ENCODE peak calls at places on chromosomes 1 and 21, in ten cellular contexts. M, R, S, Z, O, Q, G, F, H and U are unnamed samples.

GRCh38 chr1:10664251-10664650 is 132.2 kb downstream of the CASZ1 start:
- DNase-seq in M (no peak), R (no peak), S (no peak), Z (no peak), O (no peak), Q (no peak), G (no peak), F (no peak), H (no peak), U (no peak)

GRCh38 chr1:9843576-9843945 is 19.8 kb upstream of the CLSTN1 start:
- DNase-seq in M (no peak), R (peak), S (no peak), Z (no peak), O (peak), Q (no peak), G (no peak), F (no peak), H (no peak), U (no peak)

GRCh38 chr1:48793863-48794262 is 17.2 kb upstream of the BEND5 start:
- DNase-seq in M (no peak), R (no peak), S (no peak), Z (no peak), O (no peak), Q (no peak), G (no peak), F (peak), H (no peak), U (no peak)

GRCh38 chr1:221279146-221279545 is 399.9 kb downstream of the HLX start:
- DNase-seq in M (no peak), R (no peak), S (no peak), Z (no peak), O (no peak), Q (peak), G (no peak), F (no peak), H (peak), U (no peak)

GRCh38 chr1:217493290-217493689 is 137.6 kb downstream of the GPATCH2 start:
- DNase-seq in M (no peak), R (no peak), S (no peak), Z (peak), O (no peak), Q (peak), G (no peak), F (no peak), H (peak), U (no peak)

GRCh38 chr1:9760824-9761223 is 62.9 kb downstream of the CLSTN1 start:
- DNase-seq in M (no peak), R (no peak), S (no peak), Z (no peak), O (no peak), Q (no peak), G (no peak), F (no peak), H (no peak), U (no peak)

GRCh38 chr1:229068266-229069043 is 202.5 kb upstream of the RAB4A start:
- DNase-seq in M (no peak), R (peak), S (no peak), Z (peak), O (no peak), Q (no peak), G (no peak), F (no peak), H (peak), U (peak)

GRCh38 chr1:6445062-6445763 is 20.6 kb downstream of the ESPN start:
- DNase-seq in M (no peak), R (no peak), S (no peak), Z (peak), O (peak), Q (peak), G (no peak), F (peak), H (peak), U (no peak)

GRCh38 chr1:22969224-22969829 is 3.3 kb downstream of the LACTBL1 start:
- DNase-seq in M (no peak), R (no peak), S (peak), Z (peak), O (peak), Q (peak), G (peak), F (no peak), H (peak), U (no peak)

GRCh38 chr1:162141273-162142023 is 72.0 kb downstream of the NOS1AP start:
- DNase-seq in M (no peak), R (no peak), S (no peak), Z (peak), O (no peak), Q (peak), G (peak), F (no peak), H (peak), U (no peak)

GRCh38 chr1:59132353-59132752 is 164.5 kb upstream of the FGGY start:
- DNase-seq in M (no peak), R (no peak), S (no peak), Z (no peak), O (no peak), Q (no peak), G (no peak), F (no peak), H (no peak), U (no peak)

GRCh38 chr1:219120625-219121544 is 52.8 kb upstream of the LYPLAL1 start:
- DNase-seq in M (peak), R (no peak), S (peak), Z (peak), O (no peak), Q (peak), G (peak), F (no peak), H (peak), U (peak)

GRCh38 chr1:160177231-160177630 is 13.1 kb upstream of the CASQ1 start:
- DNase-seq in M (no peak), R (no peak), S (no peak), Z (no peak), O (no peak), Q (no peak), G (no peak), F (peak), H (no peak), U (no peak)

GRCh38 chr21:46157987-46158451 is 2.6 kb upstream of the FTCD start:
- DNase-seq in M (no peak), R (peak), S (no peak), Z (no peak), O (peak), Q (no peak), G (no peak), F (no peak), H (no peak), U (no peak)

GRCh38 chr1:44227211-44227610 is 13.9 kb downstream of the DMAP1 start:
- DNase-seq in M (no peak), R (no peak), S (no peak), Z (no peak), O (peak), Q (no peak), G (no peak), F (no peak), H (peak), U (peak)

GRCh38 chr1:36464605-36465393 is 615 bp upstream of the MRPS15 start:
- DNase-seq in M (no peak), R (no peak), S (no peak), Z (peak), O (no peak), Q (peak), G (no peak), F (no peak), H (no peak), U (no peak)

GRCh38 chr1:107183011-107183410 is 42.2 kb downstream of the NTNG1 start:
- DNase-seq in M (no peak), R (no peak), S (no peak), Z (no peak), O (no peak), Q (no peak), G (no peak), F (no peak), H (no peak), U (no peak)

GRCh38 chr1:202010042-202011015 is at the start of gene ELF3:
- DNase-seq in M (no peak), R (peak), S (no peak), Z (peak), O (peak), Q (no peak), G (no peak), F (peak), H (no peak), U (no peak)

GRCh38 chr1:46556822-46557221 is 5.4 kb upstream of the KNCN start:
- DNase-seq in M (no peak), R (no peak), S (no peak), Z (peak), O (no peak), Q (peak), G (no peak), F (no peak), H (peak), U (no peak)

GRCh38 chr1:223208164-223209075 is 65.4 kb upstream of the TLR5 start:
- DNase-seq in M (no peak), R (no peak), S (no peak), Z (no peak), O (no peak), Q (no peak), G (no peak), F (no peak), H (no peak), U (no peak)

GRCh38 chr1:22551591-22552370 is 11.5 kb upstream of the EPHA8 start:
- DNase-seq in M (no peak), R (no peak), S (no peak), Z (no peak), O (no peak), Q (no peak), G (no peak), F (no peak), H (no peak), U (no peak)

GRCh38 chr1:177646757-177647730 is 322.8 kb downstream of the SEC16B start:
- DNase-seq in M (no peak), R (no peak), S (no peak), Z (no peak), O (no peak), Q (no peak), G (no peak), F (no peak), H (no peak), U (no peak)

GRCh38 chr1:170063109-170063826 is 11.2 kb downstream of the KIFAP3 start:
- DNase-seq in M (no peak), R (no peak), S (no peak), Z (peak), O (no peak), Q (peak), G (no peak), F (no peak), H (peak), U (no peak)

GRCh38 chr1:20602851-20603450 is 14.1 kb downstream of the CDA start:
- DNase-seq in M (no peak), R (no peak), S (no peak), Z (peak), O (no peak), Q (peak), G (no peak), F (no peak), H (peak), U (no peak)

GRCh38 chr1:157490337-157491165 is 61.8 kb downstream of the FCRL5 start:
- DNase-seq in M (peak), R (peak), S (no peak), Z (peak), O (peak), Q (peak), G (no peak), F (peak), H (peak), U (no peak)

GRCh38 chr1:37797750-37798345 is 4.2 kb downstream of the MANEAL start:
- DNase-seq in M (no peak), R (no peak), S (peak), Z (peak), O (no peak), Q (peak), G (peak), F (no peak), H (peak), U (no peak)

GRCh38 chr1:94325379-94326302 is 88.3 kb upstream of the ARHGAP29 start:
- DNase-seq in M (no peak), R (no peak), S (peak), Z (peak), O (no peak), Q (peak), G (peak), F (no peak), H (peak), U (no peak)

GRCh38 chr1:193538004-193538355 is 351.6 kb upstream of the B3GALT2 start:
- DNase-seq in M (no peak), R (no peak), S (no peak), Z (no peak), O (no peak), Q (no peak), G (no peak), F (no peak), H (no peak), U (no peak)

GRCh38 chr1:17011439-17012307 is at the start of gene ATP13A2:
- DNase-seq in M (peak), R (peak), S (no peak), Z (peak), O (peak), Q (peak), G (no peak), F (peak), H (peak), U (no peak)

GRCh38 chr1:195584870-195585624 is 1023.2 kb downstream of the KCNT2 start:
- DNase-seq in M (no peak), R (no peak), S (no peak), Z (no peak), O (peak), Q (peak), G (no peak), F (no peak), H (no peak), U (no peak)

DNA sequence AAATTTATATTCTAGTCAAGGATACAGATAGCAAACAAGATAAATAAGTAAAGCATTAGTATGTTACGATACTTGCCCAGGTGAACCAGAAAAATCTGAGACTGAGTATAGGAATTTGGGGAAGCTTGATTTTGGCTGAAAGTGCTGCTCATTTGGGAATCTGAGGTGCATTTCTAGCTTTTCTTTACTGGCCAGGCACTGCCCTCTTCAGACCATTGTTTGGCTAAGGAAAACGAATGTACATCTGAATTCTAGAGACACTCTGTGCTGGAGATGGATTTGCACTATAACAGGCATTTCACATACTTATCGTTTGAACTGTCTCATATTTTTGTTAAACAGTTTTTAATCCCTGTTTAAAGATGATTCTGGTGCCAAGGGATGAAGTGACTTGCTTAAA is 23.4 kb downstream of the ARID1A start:
- DNase-seq in M (no peak), R (no peak), S (no peak), Z (no peak), O (no peak), Q (no peak), G (no peak), F (no peak), H (no peak), U (no peak)
- TF ChIP-seq CTCF in M (no peak), R (no peak), S (peak), Z (peak), O (no peak), Q (peak), G (peak), F (no peak), H (no peak), U (no peak)

DNA sequence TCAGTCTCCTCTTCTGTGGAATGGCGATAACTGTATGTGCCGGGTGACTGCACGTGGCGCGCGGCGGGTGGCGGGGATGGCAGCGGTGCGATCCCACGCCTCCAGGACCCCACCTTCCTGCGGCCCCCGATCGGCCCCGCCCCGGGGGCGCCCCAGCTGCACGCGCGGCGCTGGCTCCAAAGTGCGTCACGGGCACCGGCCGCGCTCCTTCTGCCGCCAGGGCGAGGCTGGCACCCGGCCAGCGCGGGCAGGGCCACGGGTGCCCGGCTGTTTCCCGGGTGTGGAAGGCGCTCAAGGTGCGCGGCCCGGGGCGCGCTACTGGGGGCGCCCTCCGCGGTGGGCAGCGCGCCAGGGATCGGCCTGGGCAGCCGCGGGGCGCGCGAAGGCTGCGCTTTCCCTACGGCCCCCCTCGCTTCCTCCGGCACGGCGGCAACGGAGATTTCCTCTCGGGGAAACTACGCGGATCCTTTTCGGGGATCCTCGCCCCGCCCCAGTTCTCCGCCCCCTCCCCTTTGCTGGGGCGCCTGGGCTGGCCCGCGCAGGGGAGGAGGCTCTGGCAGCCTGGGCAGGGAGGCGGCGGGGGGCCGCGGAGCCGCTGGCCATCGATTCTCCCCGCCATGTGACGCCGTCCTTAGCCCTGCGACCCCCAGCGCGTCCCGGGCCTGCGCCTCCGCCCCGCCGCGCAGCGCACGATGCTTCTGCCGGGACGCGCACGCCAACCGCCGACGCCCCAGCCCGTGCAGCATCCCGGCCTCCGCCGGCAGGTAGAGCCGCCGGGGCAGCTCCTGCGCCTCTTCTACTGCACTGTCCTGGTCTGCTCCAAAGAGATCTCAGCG is at the start of gene EVA1C:
- DNase-seq in M (peak), R (peak), S (no peak), Z (peak), O (peak), Q (peak), G (no peak), F (no peak), H (peak), U (no peak)
- TF ChIP-seq CTCF in M (peak), R (no peak), S (no peak), Z (no peak), O (peak), Q (peak), G (no peak), F (no peak), H (no peak), U (peak)

GRCh38 chr1:182631058-182631677 is 27.0 kb upstream of the RGS16 start:
- DNase-seq in M (no peak), R (no peak), S (no peak), Z (no peak), O (no peak), Q (no peak), G (no peak), F (no peak), H (no peak), U (no peak)

GRCh38 chr1:182629674-182630073 is 25.5 kb upstream of the RGS16 start:
- DNase-seq in M (no peak), R (no peak), S (no peak), Z (no peak), O (no peak), Q (no peak), G (no peak), F (peak), H (no peak), U (no peak)

GRCh38 chr1:182630586-182630985 is 26.4 kb upstream of the RGS16 start:
- DNase-seq in M (no peak), R (no peak), S (no peak), Z (no peak), O (no peak), Q (no peak), G (no peak), F (no peak), H (no peak), U (no peak)

GRCh38 chr1:182626527-182626926 is 22.3 kb upstream of the RGS16 start:
- DNase-seq in M (no peak), R (no peak), S (no peak), Z (no peak), O (no peak), Q (no peak), G (no peak), F (no peak), H (no peak), U (no peak)

DNA sequence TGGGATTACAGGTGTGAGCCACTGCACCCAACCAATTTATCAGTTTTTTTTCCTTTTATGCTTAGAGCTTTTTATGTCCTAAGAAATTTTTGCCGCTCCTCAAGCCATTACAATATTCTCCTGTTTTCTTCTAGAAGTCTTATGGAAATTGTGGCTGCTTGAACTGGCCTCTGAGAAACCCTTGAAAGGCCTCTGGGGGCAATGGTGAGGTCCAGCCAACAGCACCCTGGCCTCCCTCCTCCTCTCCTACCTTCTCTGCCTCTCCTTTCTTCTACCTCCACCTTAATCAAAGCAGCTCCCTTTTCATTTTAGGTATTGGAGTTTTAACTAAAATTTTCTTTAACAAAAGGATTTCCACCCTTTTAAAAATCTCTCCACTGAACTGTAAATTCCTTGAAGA is 24.5 kb upstream of the RGS16 start:
- DNase-seq in M (no peak), R (no peak), S (no peak), Z (no peak), O (no peak), Q (no peak), G (no peak), F (no peak), H (no peak), U (no peak)
- TF ChIP-seq CTCF in M (no peak), R (no peak), S (no peak), Z (no peak), O (no peak), Q (no peak), G (no peak), F (no peak), H (no peak), U (no peak)

DNA sequence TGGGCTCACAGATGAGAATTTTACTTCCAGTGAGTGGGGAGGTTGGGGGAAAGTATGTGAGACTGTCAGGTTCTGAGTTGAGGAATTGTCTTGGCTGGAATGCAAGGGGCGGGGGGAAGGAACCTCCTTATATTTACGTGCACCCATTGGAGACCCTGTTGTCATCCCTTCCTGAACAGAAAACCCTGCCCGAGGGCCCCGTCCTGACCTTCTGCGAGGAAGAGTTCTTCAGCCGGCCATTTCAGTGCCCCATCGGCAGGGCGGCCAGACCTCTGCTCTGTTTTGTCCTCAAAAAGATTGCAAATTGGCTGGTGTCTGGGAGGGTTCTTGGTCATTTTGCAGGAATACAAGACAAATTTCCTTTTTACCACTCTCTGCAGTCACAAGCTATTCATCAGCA is 7.1 kb downstream of the KIF26B start:
- DNase-seq in M (no peak), R (no peak), S (no peak), Z (no peak), O (no peak), Q (no peak), G (no peak), F (no peak), H (no peak), U (no peak)
- TF ChIP-seq CTCF in M (no peak), R (no peak), S (no peak), Z (no peak), O (no peak), Q (no peak), G (no peak), F (no peak), H (no peak), U (no peak)

GRCh38 chr1:53476579-53476978 is 17.4 kb downstream of the DMRTB1 start:
- DNase-seq in M (no peak), R (no peak), S (no peak), Z (no peak), O (no peak), Q (no peak), G (no peak), F (no peak), H (no peak), U (no peak)

GRCh38 chr1:53475661-53476060 is 16.5 kb downstream of the DMRTB1 start:
- DNase-seq in M (no peak), R (no peak), S (no peak), Z (no peak), O (no peak), Q (no peak), G (no peak), F (no peak), H (no peak), U (no peak)

GRCh38 chr1:53471000-53471399 is 11.8 kb downstream of the DMRTB1 start:
- DNase-seq in M (no peak), R (no peak), S (no peak), Z (no peak), O (no peak), Q (no peak), G (no peak), F (no peak), H (no peak), U (no peak)

GRCh38 chr1:53470584-53470983 is 11.4 kb downstream of the DMRTB1 start:
- DNase-seq in M (no peak), R (no peak), S (no peak), Z (no peak), O (no peak), Q (no peak), G (no peak), F (no peak), H (no peak), U (no peak)

GRCh38 chr1:53473463-53473862 is 14.3 kb downstream of the DMRTB1 start:
- DNase-seq in M (no peak), R (no peak), S (no peak), Z (peak), O (no peak), Q (peak), G (no peak), F (no peak), H (peak), U (no peak)
- TF ChIP-seq CTCF in M (no peak), R (no peak), S (peak), Z (peak), O (no peak), Q (peak), G (peak), F (peak), H (peak), U (no peak)